ENCODE peak calls at places on chromosome 20, in seven cellular contexts. B is left lung, D is lower lobe of right lung, U is psoas muscle, W is endothelial cell of umbilical vein, O is lung, H is left ventricle myocardium inferior. L is an unnamed sample. For H3K36me3, the result is how much of the 10 kb centered on the place peaks cover.

GRCh38 chr20:52242237-52243230 is 51.0 kb upstream of the ZFP64 start:
- DNase-seq in B (no peak), D (no peak), U (no peak), W (peak), O (no peak), H (no peak), L (no peak)

GRCh38 chr20:43994486-43995100 is 79.9 kb downstream of the TOX2 start:
- DNase-seq in B (no peak), D (no peak), U (no peak), W (no peak), O (no peak), H (no peak), L (no peak)

GRCh38 chr20:50470249-50470858 is 39.8 kb upstream of the PTPN1 start:
- DNase-seq in B (no peak), D (no peak), U (no peak), W (peak), O (no peak), H (no peak), L (no peak)

GRCh38 chr20:31989030-31989645 is 21.1 kb upstream of the CCM2L start:
- DNase-seq in B (no peak), D (no peak), U (no peak), W (no peak), O (no peak), H (no peak), L (no peak)

GRCh38 chr20:61905781-61906523 is 159.7 kb downstream of the TAF4 start:
- DNase-seq in B (no peak), D (peak), U (peak), W (no peak), O (no peak), H (no peak), L (no peak)

GRCh38 chr20:33444797-33445560 is 1.4 kb upstream of the SNTA1 start:
- DNase-seq in B (no peak), D (no peak), U (no peak), W (no peak), O (no peak), H (peak), L (no peak)

GRCh38 chr20:57568088-57568896 is 7.4 kb downstream of the PCK1 start:
- DNase-seq in B (no peak), D (no peak), U (no peak), W (no peak), O (no peak), H (no peak), L (no peak)

GRCh38 chr20:10540636-10541493 is 105.8 kb downstream of the SLX4IP start:
- DNase-seq in B (no peak), D (no peak), U (no peak), W (peak), O (no peak), H (no peak), L (no peak)

GRCh38 chr20:57622579-57623381 is 2.6 kb upstream of the ZBP1 start:
- DNase-seq in B (no peak), D (peak), U (no peak), W (peak), O (peak), H (peak), L (peak)

DNA sequence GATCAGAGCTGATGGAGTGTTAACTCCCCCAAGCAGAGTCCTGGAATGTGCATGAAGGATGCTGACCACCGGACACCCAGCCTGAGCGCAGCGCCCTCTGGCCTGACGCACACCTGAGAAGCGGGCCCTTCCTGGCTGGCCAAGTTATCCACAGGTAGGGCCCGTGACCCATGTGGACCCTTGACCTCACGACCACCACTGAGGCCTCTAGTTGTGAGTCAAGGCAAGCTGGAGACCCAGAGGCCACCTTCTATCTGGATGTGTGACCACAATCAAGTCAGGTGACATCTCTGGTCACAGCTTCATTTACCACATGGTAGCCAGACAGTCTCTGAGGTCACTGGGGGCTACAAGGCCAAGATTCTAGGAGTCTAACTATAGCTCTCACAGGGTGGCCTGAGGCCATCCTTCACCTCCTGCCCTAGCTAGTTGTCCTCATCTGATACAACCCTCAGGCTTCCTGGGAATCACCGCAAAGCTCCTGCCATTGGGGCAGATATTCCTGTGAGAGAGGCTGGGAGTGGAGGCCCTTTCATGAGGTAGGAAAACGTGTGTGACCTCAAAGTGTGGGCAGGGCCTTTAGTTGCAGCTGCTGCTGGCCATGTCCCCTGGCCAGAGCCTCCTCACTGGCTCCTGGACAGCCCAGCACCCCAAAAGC is 53.1 kb downstream of the DSTN start:
- DNase-seq in B (peak), D (peak), U (no peak), W (no peak), O (no peak), H (no peak), L (no peak)
- H3K36me3 ChIP-seq in B (half or more), D (half or more), U (half or more), W (under half), O (half or more), H (half or more), L (under half)

GRCh38 chr20:22719250-22719649 is 134.9 kb upstream of the FOXA2 start:
- DNase-seq in B (no peak), D (no peak), U (no peak), W (no peak), O (no peak), H (peak), L (no peak)
- H3K4me3 ChIP-seq in B (no peak), D (no peak), U (no peak), W (no peak), O (no peak), H (no peak), L (no peak)

GRCh38 chr20:17287998-17288397 is 61.2 kb downstream of the PCSK2 start:
- DNase-seq in B (no peak), D (no peak), U (no peak), W (no peak), O (no peak), H (no peak), L (no peak)

DNA sequence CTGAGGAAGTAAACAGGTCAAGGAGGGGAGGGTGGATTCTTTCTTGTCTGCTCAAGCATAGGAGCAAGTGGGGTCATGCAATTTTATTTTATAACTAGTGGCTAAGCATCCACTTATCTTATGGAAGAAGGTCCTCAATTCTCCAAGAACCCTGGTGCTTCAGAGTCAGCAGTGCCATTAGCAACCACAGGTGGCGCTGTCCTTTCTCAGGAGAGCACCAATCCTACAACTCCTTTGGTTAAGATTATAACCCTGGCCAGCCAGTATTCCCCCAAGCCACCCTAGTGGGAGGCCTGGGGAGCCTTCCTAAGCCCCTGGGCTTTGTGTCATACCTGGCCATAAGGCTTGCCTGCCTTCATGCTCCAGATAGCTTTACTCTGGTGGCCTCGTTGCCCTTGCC is 60.7 kb downstream of the PCSK2 start:
- DNase-seq in B (no peak), D (no peak), U (no peak), W (no peak), O (no peak), H (no peak), L (no peak)
- TF ChIP-seq CTCF in B (no peak), D (no peak), U (no peak), W (no peak), O (no peak), H (no peak), L (peak)

DNA sequence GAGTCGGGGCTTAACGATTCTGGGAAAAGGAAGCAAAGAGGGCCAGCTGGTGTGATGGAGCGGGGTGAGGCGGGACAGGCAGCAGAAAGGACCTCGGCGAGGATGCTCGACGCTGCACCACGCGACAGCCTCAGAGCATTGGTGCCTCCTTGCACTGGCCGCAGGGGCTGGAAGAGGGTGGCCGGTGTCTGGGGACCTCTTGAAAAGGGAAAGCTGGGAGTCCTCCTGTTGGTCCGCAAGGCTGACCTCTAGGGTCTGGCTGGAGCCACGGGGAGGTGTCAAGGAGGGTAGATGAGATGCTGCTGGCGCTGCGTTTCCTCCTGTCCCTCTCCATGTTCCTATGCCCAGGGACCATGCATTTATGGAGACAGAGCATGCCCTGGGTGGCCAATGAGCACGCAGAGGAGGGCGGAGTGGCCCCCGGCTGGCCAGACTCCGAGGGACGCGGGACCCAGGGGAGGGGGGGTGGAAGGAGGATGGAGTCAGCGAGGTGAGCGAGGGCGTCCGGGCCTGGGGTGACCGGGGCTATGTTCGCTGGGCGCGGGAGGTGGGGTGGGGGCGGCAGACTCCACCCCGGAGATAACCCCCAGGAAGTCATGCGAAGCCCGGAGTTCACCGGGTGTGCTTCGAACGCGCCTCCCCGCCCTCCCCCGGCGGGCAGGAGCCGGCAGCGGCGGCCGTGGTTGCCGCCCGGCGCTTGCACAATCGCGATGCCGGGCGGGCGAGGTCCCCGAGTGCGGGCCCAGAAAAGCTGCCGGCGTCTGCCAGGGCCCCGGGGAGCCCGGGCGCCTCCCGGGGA is at the start of gene CYP24A1:
- DNase-seq in B (no peak), D (peak), U (no peak), W (no peak), O (no peak), H (no peak), L (no peak)
- H3K36me3 ChIP-seq in B (under half), D (under half), U (under half), W (under half), O (under half), H (under half), L (under half)

GRCh38 chr20:60232380-60232779 is 274.2 kb downstream of the CDH26 start:
- DNase-seq in B (no peak), D (no peak), U (no peak), W (no peak), O (no peak), H (no peak), L (no peak)
- H3K4me3 ChIP-seq in B (no peak), D (no peak), U (no peak), W (no peak), O (no peak), H (no peak), L (no peak)

GRCh38 chr20:46057856-46058655 is 29.0 kb downstream of the SLC12A5 start:
- DNase-seq in B (peak), D (peak), U (peak), W (peak), O (peak), H (peak), L (no peak)
- TF ChIP-seq CTCF in B (peak), D (no peak), U (no peak), W (peak), O (no peak), H (peak), L (no peak)